ENCODE peak calls at places on chromosomes 13 and 19, in six cellular contexts. F is heart right ventricle, X is body of pancreas, A is aorta, O is DND-41, N is fibroblast of lung. K is an unnamed sample. For H3K4me1, the result is how much of the 10 kb centered on the place peaks cover.

GRCh38 chr13:35961002-35961401 is 170.2 kb downstream of the DCLK1 start:
- DNase-seq in F (no peak), X (no peak), A (no peak), O (no peak), N (no peak), K (no peak)

GRCh38 chr13:49655906-49656305 is 27.6 kb downstream of the ARL11 start:
- DNase-seq in F (no peak), X (no peak), A (no peak), O (no peak), N (no peak), K (no peak)

GRCh38 chr13:49667773-49668172 is 23.5 kb downstream of the EBPL start:
- DNase-seq in F (no peak), X (no peak), A (no peak), O (no peak), N (no peak), K (no peak)

GRCh38 chr13:102399791-102400618 is 1.8 kb downstream of the FGF14 start:
- DNase-seq in F (peak), X (peak), A (peak), O (no peak), N (peak), K (peak)

GRCh38 chr19:32653626-32653968 is 21.4 kb downstream of the ANKRD27 start:
- DNase-seq in F (no peak), X (no peak), A (no peak), O (no peak), N (no peak), K (no peak)

GRCh38 chr13:89900104-89900760 is 1447.3 kb upstream of the MIR17HG start:
- DNase-seq in F (no peak), X (no peak), A (no peak), O (no peak), N (peak), K (no peak)

GRCh38 chr19:19602713-19603320 is 15.7 kb downstream of the PBX4 start:
- DNase-seq in F (no peak), X (no peak), A (no peak), O (no peak), N (no peak), K (no peak)

GRCh38 chr13:99600318-99600717 is 99.0 kb downstream of the TM9SF2 start:
- DNase-seq in F (no peak), X (no peak), A (no peak), O (peak), N (no peak), K (no peak)

GRCh38 chr13:93305886-93306285 is 79.3 kb downstream of the GPC6 start:
- DNase-seq in F (no peak), X (no peak), A (no peak), O (no peak), N (peak), K (no peak)

GRCh38 chr13:81582381-81582780 is 1241.5 kb upstream of the SPRY2 start:
- DNase-seq in F (no peak), X (no peak), A (no peak), O (no peak), N (no peak), K (no peak)

GRCh38 chr13:99990045-99990977 is 8.7 kb downstream of the ZIC2 start:
- DNase-seq in F (no peak), X (no peak), A (no peak), O (no peak), N (no peak), K (no peak)

GRCh38 chr13:31968473-31968872 is 63.1 kb upstream of the FRY start:
- DNase-seq in F (no peak), X (peak), A (peak), O (no peak), N (no peak), K (no peak)

GRCh38 chr19:53254451-53255341 is at the start of gene ZNF677:
- DNase-seq in F (peak), X (peak), A (peak), O (peak), N (peak), K (peak)

GRCh38 chr19:5262721-5263120 is 77.9 kb downstream of the PTPRS start:
- DNase-seq in F (no peak), X (no peak), A (no peak), O (no peak), N (no peak), K (no peak)

GRCh38 chr13:57666554-57666953 is 35.0 kb downstream of the PCDH17 start:
- DNase-seq in F (no peak), X (no peak), A (no peak), O (no peak), N (no peak), K (no peak)

GRCh38 chr19:3402631-3403443 is 36.5 kb downstream of the NFIC start:
- DNase-seq in F (no peak), X (no peak), A (no peak), O (no peak), N (no peak), K (no peak)

GRCh38 chr19:7540761-7541480 is 5.4 kb downstream of the PNPLA6 start:
- DNase-seq in F (no peak), X (no peak), A (peak), O (no peak), N (no peak), K (no peak)

GRCh38 chr13:101289764-101290163 is 126.5 kb downstream of the NALCN start:
- DNase-seq in F (no peak), X (peak), A (no peak), O (peak), N (peak), K (peak)

GRCh38 chr13:48769107-48769704 is 115.5 kb downstream of the CYSLTR2 start:
- DNase-seq in F (no peak), X (peak), A (peak), O (peak), N (peak), K (peak)

GRCh38 chr13:48156466-48156865 is 61.6 kb upstream of the MED4 start:
- DNase-seq in F (no peak), X (no peak), A (peak), O (peak), N (no peak), K (peak)

GRCh38 chr19:18232540-18233223 is 6.4 kb upstream of the PDE4C start:
- DNase-seq in F (no peak), X (no peak), A (no peak), O (no peak), N (no peak), K (no peak)

GRCh38 chr19:42074513-42075363 is 1.2 kb upstream of the ZNF574 start:
- DNase-seq in F (no peak), X (no peak), A (no peak), O (peak), N (no peak), K (no peak)

GRCh38 chr19:1856345-1856697 is 7.1 kb downstream of the KLF16 start:
- DNase-seq in F (no peak), X (peak), A (no peak), O (no peak), N (no peak), K (no peak)

GRCh38 chr19:20179946-20180345 is 12.9 kb downstream of the ZNF486 start:
- DNase-seq in F (no peak), X (no peak), A (no peak), O (no peak), N (no peak), K (no peak)

GRCh38 chr13:40618581-40619478 is 47.6 kb downstream of the FOXO1 start:
- DNase-seq in F (no peak), X (no peak), A (no peak), O (no peak), N (no peak), K (no peak)

GRCh38 chr19:45577111-45577905 is 7.3 kb downstream of the OPA3 start:
- DNase-seq in F (peak), X (peak), A (no peak), O (no peak), N (peak), K (no peak)

GRCh38 chr19:48625891-48626327 is 6.6 kb downstream of the SPHK2 start:
- DNase-seq in F (no peak), X (no peak), A (no peak), O (peak), N (no peak), K (no peak)

DNA sequence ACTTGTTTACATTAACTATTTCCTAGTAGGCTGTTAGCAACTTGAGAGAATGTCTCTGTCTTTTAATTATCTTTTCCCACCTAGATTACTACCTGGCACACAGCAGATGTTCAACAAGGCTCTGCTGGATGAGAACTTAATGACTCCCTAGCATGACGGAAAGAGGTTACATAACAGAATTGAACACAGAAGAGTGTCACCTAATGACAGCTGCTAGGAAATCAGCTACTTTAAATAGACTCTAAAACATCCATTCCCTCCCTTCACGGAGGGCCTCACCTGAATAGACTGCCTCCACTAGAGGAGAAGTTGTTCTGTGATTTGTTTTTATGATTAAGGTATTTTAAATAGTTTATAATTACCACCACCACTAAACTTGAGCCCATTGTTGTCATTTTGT is 110.8 kb downstream of the TEX29 start:
- DNase-seq in F (no peak), X (no peak), A (no peak), O (no peak), N (no peak), K (no peak)
- H3K27ac ChIP-seq in F (no peak), X (no peak), A (no peak), O (no peak), N (no peak), K (no peak)

GRCh38 chr19:39135701-39136100 is 10.1 kb downstream of the PAK4 start:
- DNase-seq in F (no peak), X (no peak), A (no peak), O (no peak), N (no peak), K (no peak)
- H3K4me1 ChIP-seq in F (half or more), X (half or more), A (under half), O (under half), N (under half), K (under half)

GRCh38 chr13:112118451-112119064 is 51.6 kb downstream of the SOX1 start:
- DNase-seq in F (no peak), X (no peak), A (no peak), O (no peak), N (no peak), K (no peak)
- H3K27ac ChIP-seq in F (no peak), X (no peak), A (no peak), O (no peak), N (no peak), K (no peak)

DNA sequence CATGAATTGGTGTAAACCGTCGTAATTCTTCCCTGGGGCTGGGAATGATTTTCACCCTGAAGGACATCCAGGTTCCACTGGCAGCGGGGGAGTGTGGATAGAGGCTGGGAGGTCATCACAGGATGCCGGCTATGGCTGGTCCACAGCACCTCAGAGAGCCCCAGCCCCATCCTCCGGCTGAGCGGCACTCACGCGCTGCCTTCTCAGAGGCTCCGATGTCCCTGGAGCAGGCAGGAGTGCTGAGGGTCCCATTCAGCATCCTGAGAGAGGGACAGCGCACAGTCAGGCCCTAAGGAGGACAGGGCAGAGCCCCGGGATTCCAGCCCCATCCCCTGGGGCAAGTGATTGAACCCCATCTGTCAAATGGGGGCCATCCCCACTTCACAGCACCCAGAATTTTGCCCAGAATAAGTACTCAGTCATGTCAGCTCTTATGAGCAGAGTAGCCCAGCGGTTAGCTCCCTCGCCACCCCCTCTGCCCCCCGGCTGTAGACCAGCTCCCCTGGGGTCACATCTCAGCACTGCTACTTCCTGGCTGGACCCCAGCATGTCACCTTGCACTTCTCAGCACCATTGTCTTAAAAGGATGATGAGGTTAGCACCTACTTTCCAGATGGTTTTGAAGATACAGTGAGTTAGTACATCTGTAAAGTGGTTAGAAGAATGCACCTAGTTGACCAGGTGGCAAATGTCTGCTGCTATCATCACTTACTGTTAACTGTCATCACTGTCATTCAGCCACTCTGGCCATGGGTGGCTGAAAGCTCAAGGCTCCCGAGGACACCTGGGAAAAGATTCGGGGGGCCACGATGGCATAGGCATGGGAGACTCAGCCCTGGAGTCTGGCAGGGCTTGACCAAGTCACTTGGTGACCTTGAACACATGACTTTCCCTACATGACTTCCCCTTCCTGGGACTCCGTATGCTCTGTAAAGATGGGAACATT is 11.9 kb downstream of the GRAMD1A start:
- DNase-seq in F (no peak), X (no peak), A (no peak), O (no peak), N (no peak), K (no peak)
- H3K4me1 ChIP-seq in F (under half), X (under half), A (under half), O (under half), N (under half), K (half or more)

K was measured in CD4-positive, alpha-beta memory T cell.